ENCODE peak calls at places on chromosomes 11 and 22, in four cellular contexts. H, R, X and C are unnamed samples.

GRCh38 chr11:59862252-59862651 is 4.0 kb downstream of the TCN1 start:
- DNase-seq in X (no peak), H (no peak), R (no peak), C (no peak)

GRCh38 chr11:99020324-99021225 is at the start of gene CNTN5:
- DNase-seq in H (peak), X (peak), R (no peak), C (no peak)

GRCh38 chr11:114111369-114112042 is 52.0 kb downstream of the ZBTB16 start:
- DNase-seq in X (peak), H (no peak), R (no peak), C (no peak)

GRCh38 chr11:95338430-95338991 is 107.5 kb upstream of the SESN3 start:
- DNase-seq in H (no peak), X (no peak), R (no peak), C (no peak)

GRCh38 chr11:122668562-122669090 is 13.1 kb downstream of the UBASH3B start:
- DNase-seq in X (peak), H (no peak), R (peak), C (no peak)

GRCh38 chr22:49294656-49295464 is 532.8 kb downstream of the BRD1 start:
- DNase-seq in H (no peak), R (no peak), X (no peak), C (no peak)

GRCh38 chr22:36055376-36056310 is 27.0 kb upstream of the RBFOX2 start:
- DNase-seq in R (no peak), H (no peak), X (no peak), C (no peak)

GRCh38 chr11:13963949-13964770 is 1.6 kb downstream of the SPON1 start:
- DNase-seq in R (no peak), H (no peak), X (no peak), C (no peak)

GRCh38 chr11:63745304-63746170 is 23.0 kb downstream of the ZFTA start:
- DNase-seq in R (no peak), H (no peak), X (no peak), C (no peak)

GRCh38 chr11:28675183-28675582 is 567.0 kb downstream of the METTL15 start:
- DNase-seq in R (no peak), H (no peak), X (no peak), C (no peak)

GRCh38 chr11:44753965-44754645 is 27.3 kb downstream of the TSPAN18 start:
- DNase-seq in X (peak), H (no peak), R (no peak), C (no peak)